ENCODE peak calls at places on chromosomes 12 and 14, in five cellular contexts. One of them, this sample, is unnamed. For H3K4me1, the result is how much of the 10 kb centered on the place peaks cover.

GRCh38 chr12:80589091-80589490 is 118.3 kb upstream of the MYF6 start:
- DNase-seq in adrenal gland: no peak
- DNase-seq in A549: no peak
- DNase-seq in CD4-positive, CD25-positive, alpha-beta regulatory T cell: no peak
- DNase-seq in right cardiac atrium: no peak
- DNase-seq in this sample: no peak

GRCh38 chr12:128627659-128628058 is 196.1 kb downstream of the SLC15A4 start:
- DNase-seq in adrenal gland: no peak
- DNase-seq in A549: no peak
- DNase-seq in CD4-positive, CD25-positive, alpha-beta regulatory T cell: no peak
- DNase-seq in right cardiac atrium: no peak
- DNase-seq in this sample: no peak

GRCh38 chr12:53047221-53048032 is 2.4 kb upstream of the TNS2 start:
- DNase-seq in adrenal gland: peak
- DNase-seq in A549: peak
- DNase-seq in CD4-positive, CD25-positive, alpha-beta regulatory T cell: peak
- DNase-seq in right cardiac atrium: peak
- DNase-seq in this sample: peak

GRCh38 chr12:43111608-43112007 is 440.4 kb downstream of the ADAMTS20 start:
- DNase-seq in adrenal gland: no peak
- DNase-seq in A549: no peak
- DNase-seq in CD4-positive, CD25-positive, alpha-beta regulatory T cell: no peak
- DNase-seq in right cardiac atrium: no peak
- DNase-seq in this sample: peak

GRCh38 chr12:26441434-26441833 is 246.1 kb downstream of the SSPN start:
- DNase-seq in adrenal gland: no peak
- DNase-seq in A549: no peak
- DNase-seq in CD4-positive, CD25-positive, alpha-beta regulatory T cell: no peak
- DNase-seq in right cardiac atrium: no peak
- DNase-seq in this sample: no peak

GRCh38 chr12:32270818-32271710 is 128.3 kb upstream of the FGD4 start:
- DNase-seq in adrenal gland: peak
- DNase-seq in A549: peak
- DNase-seq in CD4-positive, CD25-positive, alpha-beta regulatory T cell: no peak
- DNase-seq in right cardiac atrium: no peak
- DNase-seq in this sample: no peak

GRCh38 chr14:100317897-100318808 is 5.0 kb upstream of the SLC25A47 start:
- DNase-seq in adrenal gland: peak
- DNase-seq in A549: peak
- DNase-seq in CD4-positive, CD25-positive, alpha-beta regulatory T cell: peak
- DNase-seq in right cardiac atrium: peak
- DNase-seq in this sample: no peak

GRCh38 chr12:2118061-2118460 is 65.3 kb downstream of the CACNA1C start:
- DNase-seq in adrenal gland: no peak
- DNase-seq in A549: no peak
- DNase-seq in CD4-positive, CD25-positive, alpha-beta regulatory T cell: no peak
- DNase-seq in right cardiac atrium: no peak
- DNase-seq in this sample: no peak

GRCh38 chr12:51531982-51532497 is 59.0 kb upstream of the SCN8A start:
- DNase-seq in adrenal gland: peak
- DNase-seq in A549: peak
- DNase-seq in CD4-positive, CD25-positive, alpha-beta regulatory T cell: peak
- DNase-seq in right cardiac atrium: peak
- DNase-seq in this sample: peak

GRCh38 chr12:47396902-47397663 is 308.7 kb downstream of the RPAP3 start:
- DNase-seq in adrenal gland: no peak
- DNase-seq in A549: peak
- DNase-seq in CD4-positive, CD25-positive, alpha-beta regulatory T cell: no peak
- DNase-seq in right cardiac atrium: no peak
- DNase-seq in this sample: no peak

GRCh38 chr14:56342419-56342901 is 224.2 kb downstream of the PELI2 start:
- DNase-seq in adrenal gland: peak
- DNase-seq in A549: no peak
- DNase-seq in CD4-positive, CD25-positive, alpha-beta regulatory T cell: no peak
- DNase-seq in right cardiac atrium: no peak
- DNase-seq in this sample: no peak

GRCh38 chr12:132576701-132577100 is 33.7 kb downstream of the LRCOL1 start:
- DNase-seq in adrenal gland: no peak
- DNase-seq in A549: no peak
- DNase-seq in CD4-positive, CD25-positive, alpha-beta regulatory T cell: no peak
- DNase-seq in right cardiac atrium: no peak
- DNase-seq in this sample: no peak

GRCh38 chr12:2119266-2119665 is 66.5 kb downstream of the CACNA1C start:
- DNase-seq in adrenal gland: no peak
- DNase-seq in A549: no peak
- DNase-seq in CD4-positive, CD25-positive, alpha-beta regulatory T cell: no peak
- DNase-seq in right cardiac atrium: no peak
- DNase-seq in this sample: no peak

GRCh38 chr12:110796952-110797351 is 49.8 kb upstream of the CCDC63 start:
- DNase-seq in adrenal gland: no peak
- DNase-seq in A549: no peak
- DNase-seq in CD4-positive, CD25-positive, alpha-beta regulatory T cell: no peak
- DNase-seq in right cardiac atrium: no peak
- DNase-seq in this sample: no peak

GRCh38 chr12:52029686-52030085 is 21.6 kb upstream of the NR4A1 start:
- DNase-seq in adrenal gland: no peak
- DNase-seq in A549: peak
- DNase-seq in CD4-positive, CD25-positive, alpha-beta regulatory T cell: no peak
- DNase-seq in right cardiac atrium: no peak
- DNase-seq in this sample: peak

GRCh38 chr14:103514596-103515421 is 7.8 kb downstream of the CKB start:
- DNase-seq in adrenal gland: no peak
- DNase-seq in A549: no peak
- DNase-seq in CD4-positive, CD25-positive, alpha-beta regulatory T cell: no peak
- DNase-seq in right cardiac atrium: no peak
- DNase-seq in this sample: no peak

GRCh38 chr14:35385042-35385839 is 19.3 kb downstream of the NFKBIA start:
- DNase-seq in adrenal gland: peak
- DNase-seq in A549: peak
- DNase-seq in CD4-positive, CD25-positive, alpha-beta regulatory T cell: no peak
- DNase-seq in right cardiac atrium: peak
- DNase-seq in this sample: peak

GRCh38 chr14:29743566-29743965 is 184.1 kb downstream of the PRKD1 start:
- DNase-seq in adrenal gland: no peak
- DNase-seq in A549: no peak
- DNase-seq in CD4-positive, CD25-positive, alpha-beta regulatory T cell: no peak
- DNase-seq in right cardiac atrium: peak
- DNase-seq in this sample: no peak

GRCh38 chr14:68886109-68886434 is 93.0 kb downstream of the ACTN1 start:
- DNase-seq in adrenal gland: no peak
- DNase-seq in A549: no peak
- DNase-seq in CD4-positive, CD25-positive, alpha-beta regulatory T cell: no peak
- DNase-seq in right cardiac atrium: no peak
- DNase-seq in this sample: peak

GRCh38 chr12:126772171-126772864 is 1494.7 kb upstream of the TMEM132C start:
- DNase-seq in adrenal gland: no peak
- DNase-seq in A549: peak
- DNase-seq in CD4-positive, CD25-positive, alpha-beta regulatory T cell: peak
- DNase-seq in right cardiac atrium: no peak
- DNase-seq in this sample: peak

GRCh38 chr12:101298426-101298825 is 18.5 kb downstream of the UTP20 start:
- DNase-seq in adrenal gland: no peak
- DNase-seq in A549: peak
- DNase-seq in CD4-positive, CD25-positive, alpha-beta regulatory T cell: no peak
- DNase-seq in right cardiac atrium: no peak
- DNase-seq in this sample: no peak

GRCh38 chr12:129681830-129682229 is 222.0 kb downstream of the TMEM132D start:
- DNase-seq in adrenal gland: no peak
- DNase-seq in A549: no peak
- DNase-seq in CD4-positive, CD25-positive, alpha-beta regulatory T cell: no peak
- DNase-seq in right cardiac atrium: no peak
- DNase-seq in this sample: no peak
- H3K4me1 ChIP-seq in adrenal gland: under half
- H3K4me1 ChIP-seq in A549: under half
- H3K4me1 ChIP-seq in CD4-positive, CD25-positive, alpha-beta regulatory T cell: under half
- H3K4me1 ChIP-seq in right cardiac atrium: under half
- H3K4me1 ChIP-seq in this sample: under half

DNA sequence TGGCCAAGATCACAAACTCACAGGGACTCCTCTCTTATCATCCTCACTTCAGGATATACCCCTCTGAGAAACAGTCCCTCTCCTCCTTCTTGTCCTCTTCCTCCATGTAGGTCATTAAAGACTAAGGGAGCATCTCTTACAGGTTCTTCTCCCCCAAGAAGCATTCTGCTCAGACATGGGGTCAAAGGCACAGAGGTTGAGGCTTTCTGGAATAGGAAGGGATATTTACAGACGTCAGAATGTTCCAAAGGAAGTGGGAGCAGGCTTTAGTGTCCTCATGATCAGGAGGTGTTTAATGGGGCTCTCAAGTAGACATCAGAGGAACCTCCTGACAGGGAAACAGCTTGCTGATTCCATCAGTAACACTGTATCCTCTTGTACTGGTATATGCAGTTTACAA is 36.4 kb downstream of the PRPF40B start:
- DNase-seq in adrenal gland: no peak
- DNase-seq in A549: no peak
- DNase-seq in CD4-positive, CD25-positive, alpha-beta regulatory T cell: no peak
- DNase-seq in right cardiac atrium: no peak
- DNase-seq in this sample: no peak
- H3K4me1 ChIP-seq in adrenal gland: under half
- H3K4me1 ChIP-seq in A549: under half
- H3K4me1 ChIP-seq in CD4-positive, CD25-positive, alpha-beta regulatory T cell: under half
- H3K4me1 ChIP-seq in right cardiac atrium: under half
- H3K4me1 ChIP-seq in this sample: under half

GRCh38 chr12:114668151-114668891 is 15.7 kb downstream of the TBX3 start:
- DNase-seq in adrenal gland: peak
- DNase-seq in A549: peak
- DNase-seq in CD4-positive, CD25-positive, alpha-beta regulatory T cell: no peak
- DNase-seq in right cardiac atrium: peak
- DNase-seq in this sample: no peak
- H3K4me1 ChIP-seq in adrenal gland: under half
- H3K4me1 ChIP-seq in A549: under half
- H3K4me1 ChIP-seq in CD4-positive, CD25-positive, alpha-beta regulatory T cell: under half
- H3K4me1 ChIP-seq in right cardiac atrium: under half
- H3K4me1 ChIP-seq in this sample: under half

GRCh38 chr12:103964805-103965204 is 867 bp upstream of the TDG start:
- DNase-seq in adrenal gland: no peak
- DNase-seq in A549: no peak
- DNase-seq in CD4-positive, CD25-positive, alpha-beta regulatory T cell: no peak
- DNase-seq in right cardiac atrium: no peak
- DNase-seq in this sample: no peak

GRCh38 chr12:103965255-103965589 is 450 bp upstream of the TDG start:
- DNase-seq in adrenal gland: no peak
- DNase-seq in A549: no peak
- DNase-seq in CD4-positive, CD25-positive, alpha-beta regulatory T cell: no peak
- DNase-seq in right cardiac atrium: no peak
- DNase-seq in this sample: no peak

GRCh38 chr12:103969391-103969790 is 3.7 kb downstream of the TDG start:
- DNase-seq in adrenal gland: peak
- DNase-seq in A549: no peak
- DNase-seq in CD4-positive, CD25-positive, alpha-beta regulatory T cell: no peak
- DNase-seq in right cardiac atrium: no peak
- DNase-seq in this sample: no peak

GRCh38 chr12:103965590-103966407 is at the start of gene TDG:
- DNase-seq in adrenal gland: peak
- DNase-seq in A549: peak
- DNase-seq in CD4-positive, CD25-positive, alpha-beta regulatory T cell: peak
- DNase-seq in right cardiac atrium: peak
- DNase-seq in this sample: peak

GRCh38 chr12:103966736-103967135 is 1.1 kb downstream of the TDG start:
- DNase-seq in adrenal gland: no peak
- DNase-seq in A549: no peak
- DNase-seq in CD4-positive, CD25-positive, alpha-beta regulatory T cell: no peak
- DNase-seq in right cardiac atrium: no peak
- DNase-seq in this sample: no peak
- H3K4me1 ChIP-seq in adrenal gland: under half
- H3K4me1 ChIP-seq in A549: under half
- H3K4me1 ChIP-seq in CD4-positive, CD25-positive, alpha-beta regulatory T cell: under half
- H3K4me1 ChIP-seq in right cardiac atrium: under half
- H3K4me1 ChIP-seq in this sample: under half

DNA sequence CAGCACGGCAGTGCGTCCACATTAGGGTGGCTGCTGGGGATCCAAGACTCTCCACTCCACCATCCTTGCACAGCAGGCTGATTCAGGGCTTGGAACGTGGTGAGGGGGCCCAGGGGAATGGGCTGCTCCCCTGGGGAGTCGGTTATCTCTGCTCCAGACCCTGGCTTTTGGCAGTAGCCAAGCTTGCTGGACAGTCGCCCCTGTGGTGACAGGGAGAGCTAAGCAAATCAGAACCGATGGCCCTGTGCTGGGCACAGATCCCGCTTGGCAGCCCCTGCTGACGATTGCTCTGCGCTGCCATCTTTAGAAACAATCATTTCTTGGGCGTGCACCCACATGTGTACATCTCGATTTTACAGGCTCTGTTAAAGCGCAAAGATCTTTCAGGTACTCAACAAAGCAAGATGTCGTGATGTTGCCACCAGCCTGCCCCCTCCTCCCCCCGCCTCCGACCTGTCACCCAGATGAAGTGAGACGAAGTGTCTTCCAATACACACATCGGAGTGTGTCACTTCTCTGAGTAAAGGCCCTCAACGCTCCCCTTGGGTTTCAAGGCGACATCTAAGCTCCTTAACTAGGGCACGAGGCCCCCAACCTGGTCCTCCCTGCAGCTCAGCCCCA is 55.7 kb downstream of the PITPNM2 start:
- DNase-seq in adrenal gland: no peak
- DNase-seq in A549: no peak
- DNase-seq in CD4-positive, CD25-positive, alpha-beta regulatory T cell: no peak
- DNase-seq in right cardiac atrium: peak
- DNase-seq in this sample: no peak
- H3K4me1 ChIP-seq in adrenal gland: under half
- H3K4me1 ChIP-seq in A549: half or more
- H3K4me1 ChIP-seq in CD4-positive, CD25-positive, alpha-beta regulatory T cell: under half
- H3K4me1 ChIP-seq in right cardiac atrium: under half
- H3K4me1 ChIP-seq in this sample: under half

GRCh38 chr14:55105991-55106390 is 23.1 kb upstream of the LGALS3 start:
- DNase-seq in adrenal gland: no peak
- DNase-seq in A549: no peak
- DNase-seq in CD4-positive, CD25-positive, alpha-beta regulatory T cell: no peak
- DNase-seq in right cardiac atrium: no peak
- DNase-seq in this sample: no peak
- H3K4me1 ChIP-seq in adrenal gland: under half
- H3K4me1 ChIP-seq in A549: under half
- H3K4me1 ChIP-seq in CD4-positive, CD25-positive, alpha-beta regulatory T cell: half or more
- H3K4me1 ChIP-seq in right cardiac atrium: under half
- H3K4me1 ChIP-seq in this sample: under half

This sample was measured in SJCRH30.